ENCODE peak calls at places on chromosomes 16 and 17, in four cellular contexts. F is IMR-90; Q is CD8-positive, alpha-beta T cell; L is foreskin fibroblast. U is an unnamed sample.
A peak's percentile ranks its signal among the peaks of the same experiment; 100 is the strongest.

GRCh38 chr17:77435272-77436057 is 294.7 kb downstream of the SEC14L1 start:
- DNase-seq in F (no peak), Q (peak; percentile 69), L (no peak), U (no peak)

GRCh38 chr16:84362410-84362809 is 5.9 kb upstream of the ATP2C2 start:
- DNase-seq in L (no peak), Q (no peak), F (no peak), U (no peak)

GRCh38 chr17:298791-299450 is 53.7 kb downstream of the RPH3AL start:
- DNase-seq in L (no peak), F (no peak), Q (no peak), U (no peak)

GRCh38 chr16:2370725-2371124 is 30.2 kb upstream of the ABCA3 start:
- DNase-seq in L (no peak), F (no peak), Q (no peak), U (no peak)

GRCh38 chr17:79396696-79397095 is 214.2 kb downstream of the RBFOX3 start:
- DNase-seq in L (no peak), F (no peak), Q (no peak), U (no peak)

GRCh38 chr17:64343071-64343774 is 47.4 kb downstream of the PECAM1 start:
- DNase-seq in L (no peak), F (no peak), Q (no peak), U (no peak)

GRCh38 chr16:88940196-88941050 is 36.6 kb downstream of the CBFA2T3 start:
- DNase-seq in Q (no peak), L (peak; percentile 40), F (no peak), U (no peak)

GRCh38 chr16:4360538-4361021 is 9.5 kb upstream of the PAM16 start:
- DNase-seq in Q (no peak), F (no peak), L (no peak), U (no peak)

GRCh38 chr16:30369091-30369937 is 980 bp downstream of the TBC1D10B start:
- DNase-seq in Q (no peak), F (no peak), L (peak; percentile 39), U (no peak)

GRCh38 chr16:70582280-70582978 is 58.8 kb downstream of the SF3B3 start:
- DNase-seq in Q (no peak), L (peak; percentile 38), F (no peak), U (no peak)

GRCh38 chr16:3999479-3999868 is 116.8 kb downstream of the ADCY9 start:
- DNase-seq in L (peak; percentile 66), Q (no peak), F (peak; percentile 81), U (no peak)

GRCh38 chr17:47801176-47801765 is 20.3 kb downstream of the OSBPL7 start:
- DNase-seq in F (no peak), Q (no peak), L (no peak), U (no peak)

DNA sequence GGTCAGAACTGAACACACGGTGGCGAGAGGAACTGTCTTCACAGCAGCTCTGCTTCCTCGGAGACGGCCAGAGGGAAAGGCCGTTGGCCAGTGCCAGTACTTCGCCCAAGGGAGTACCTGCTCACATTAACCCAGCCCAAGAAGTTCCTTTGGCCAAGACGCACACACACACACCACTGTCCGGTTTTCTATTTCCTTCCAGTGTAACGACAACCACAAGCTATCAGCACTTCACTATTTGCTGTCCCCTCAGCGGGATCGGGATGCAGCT is 735 bp upstream of the GGNBP2 start:
- DNase-seq in F (peak; percentile 55), L (peak; percentile 77), Q (no peak), U (peak; percentile 11)
- TF ChIP-seq CTCF in F (peak; percentile 20), L (peak; percentile 6), Q (no peak), U (no peak)

DNA sequence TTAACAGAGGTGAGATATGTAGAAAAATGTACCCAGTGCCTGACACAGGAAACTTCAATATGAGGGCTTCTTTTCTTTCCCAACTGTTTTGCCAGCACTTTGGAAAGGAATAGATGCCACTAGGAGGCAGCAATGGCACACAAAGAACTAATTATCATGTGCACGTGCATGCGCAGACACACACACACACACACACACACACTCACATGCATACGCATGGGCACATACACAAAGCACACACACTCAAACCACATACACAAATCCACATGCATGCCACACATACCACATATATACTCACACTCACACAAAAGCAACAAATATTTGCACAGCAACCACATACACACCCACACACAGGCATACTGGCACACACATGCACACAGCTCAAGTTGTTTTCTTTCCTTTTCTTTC is 8.8 kb upstream of the CEP112 start:
- DNase-seq in L (peak; percentile 90), Q (peak; percentile 15), F (peak; percentile 83), U (peak; percentile 18)
- TF ChIP-seq CTCF in L (peak; percentile 74), Q (peak; percentile 33), F (peak; percentile 80), U (peak; percentile 68)

GRCh38 chr17:62750502-62751349 is 57.4 kb downstream of the MARCHF10 start:
- DNase-seq in Q (no peak), L (peak; percentile 43), F (peak; percentile 24), U (no peak)
- TF ChIP-seq CTCF in Q (no peak), L (no peak), F (no peak), U (no peak)

GRCh38 chr17:4709794-4710692 is at the start of gene ARRB2:
- DNase-seq in F (peak; percentile 98), L (peak; percentile 100), Q (peak; percentile 98), U (peak; percentile 95)
- TF ChIP-seq CTCF in F (peak; percentile 77), L (peak; percentile 45), Q (peak; percentile 74), U (peak; percentile 54)

GRCh38 chr17:8124350-8125195 is 667 bp upstream of the HES7 start:
- DNase-seq in L (peak; percentile 65), Q (no peak), F (peak; percentile 36), U (no peak)

GRCh38 chr17:8125947-8126305 is 2.0 kb upstream of the HES7 start:
- DNase-seq in F (no peak), L (peak; percentile 31), Q (no peak), U (no peak)

GRCh38 chr17:8125196-8125946 is 1.5 kb upstream of the HES7 start:
- DNase-seq in Q (peak; percentile 86), L (peak; percentile 80), F (peak; percentile 60), U (peak; percentile 83)

GRCh38 chr17:8128125-8128784 is 4.3 kb upstream of the HES7 start:
- DNase-seq in L (no peak), F (no peak), Q (no peak), U (no peak)

GRCh38 chr17:8126306-8127066 is 2.6 kb upstream of the HES7 start:
- DNase-seq in F (peak; percentile 52), L (peak; percentile 73), Q (peak; percentile 23), U (no peak)
- TF ChIP-seq CTCF in F (no peak), L (no peak), Q (no peak), U (no peak)

GRCh38 chr16:27671410-27671809 is 121.5 kb downstream of the KATNIP start:
- DNase-seq in F (no peak), L (no peak), Q (no peak), U (no peak)
- TF ChIP-seq CTCF in F (no peak), L (no peak), Q (no peak), U (no peak)

GRCh38 chr16:23505942-23506605 is 4.2 kb downstream of the GGA2 start:
- DNase-seq in L (peak; percentile 25), Q (no peak), F (no peak), U (no peak)
- TF ChIP-seq CTCF in L (no peak), Q (no peak), F (peak; percentile 3), U (no peak)